ENCODE peak calls at places on chromosomes 5 and 9, in five cellular contexts. P, T, L, E and C are unnamed samples.

GRCh38 chr5:402615-403359 is 40.2 kb upstream of the EXOC3 start:
- DNase-seq in P (no peak), T (no peak), L (no peak), E (no peak), C (peak)

GRCh38 chr5:130168211-130168610 is 263.9 kb downstream of the CHSY3 start:
- DNase-seq in P (no peak), T (no peak), L (no peak), E (no peak), C (no peak)

GRCh38 chr5:4700082-4700481 is 440.0 kb upstream of the ADAMTS16 start:
- DNase-seq in P (peak), T (peak), L (peak), E (peak), C (no peak)

GRCh38 chr5:25991639-25992038 is 1046.7 kb downstream of the CDH9 start:
- DNase-seq in P (no peak), T (no peak), L (no peak), E (no peak), C (no peak)

GRCh38 chr9:129875687-129876395 is 40.6 kb downstream of the USP20 start:
- DNase-seq in P (no peak), T (no peak), L (no peak), E (no peak), C (no peak)

GRCh38 chr5:148268556-148268955 is at the start of gene SPINK13:
- DNase-seq in P (no peak), T (peak), L (no peak), E (no peak), C (no peak)

GRCh38 chr5:169814522-169814921 is 165.8 kb downstream of the INSYN2B start:
- DNase-seq in P (no peak), T (no peak), L (no peak), E (no peak), C (no peak)

GRCh38 chr9:2418619-2419018 is 203.0 kb upstream of the VLDLR start:
- DNase-seq in P (no peak), T (no peak), L (no peak), E (no peak), C (no peak)

GRCh38 chr9:133987946-133988665 is 4.0 kb downstream of the VAV2 start:
- DNase-seq in P (no peak), T (no peak), L (no peak), E (no peak), C (no peak)

GRCh38 chr5:148829734-148830133 is 3.3 kb downstream of the ADRB2 start:
- DNase-seq in P (no peak), T (no peak), L (no peak), E (no peak), C (no peak)

GRCh38 chr9:79637180-79637925 is 65.6 kb downstream of the TLE4 start:
- DNase-seq in P (no peak), T (no peak), L (no peak), E (no peak), C (no peak)

GRCh38 chr5:140868721-140869554 is at the start of gene PCDHA11:
- DNase-seq in P (peak), T (peak), L (no peak), E (no peak), C (peak)

GRCh38 chr5:148000036-148000435 is 63.7 kb upstream of the SPINK5 start:
- DNase-seq in P (no peak), T (no peak), L (no peak), E (no peak), C (no peak)

GRCh38 chr9:112234779-112235178 is 59.7 kb upstream of the SUSD1 start:
- DNase-seq in P (no peak), T (no peak), L (no peak), E (no peak), C (no peak)

GRCh38 chr9:112232233-112232632 is 57.1 kb upstream of the SUSD1 start:
- DNase-seq in P (no peak), T (no peak), L (no peak), E (no peak), C (no peak)

GRCh38 chr9:112239708-112240107 is 64.6 kb upstream of the SUSD1 start:
- DNase-seq in P (no peak), T (no peak), L (no peak), E (no peak), C (no peak)

GRCh38 chr9:112239284-112239683 is 64.2 kb upstream of the SUSD1 start:
- DNase-seq in P (no peak), T (no peak), L (no peak), E (no peak), C (no peak)

GRCh38 chr9:112233769-112234168 is 58.7 kb upstream of the SUSD1 start:
- DNase-seq in P (no peak), T (peak), L (no peak), E (no peak), C (peak)
- TF ChIP-seq GABPA in P (no peak), T (no peak), L (no peak), E (no peak), C (no peak)

DNA sequence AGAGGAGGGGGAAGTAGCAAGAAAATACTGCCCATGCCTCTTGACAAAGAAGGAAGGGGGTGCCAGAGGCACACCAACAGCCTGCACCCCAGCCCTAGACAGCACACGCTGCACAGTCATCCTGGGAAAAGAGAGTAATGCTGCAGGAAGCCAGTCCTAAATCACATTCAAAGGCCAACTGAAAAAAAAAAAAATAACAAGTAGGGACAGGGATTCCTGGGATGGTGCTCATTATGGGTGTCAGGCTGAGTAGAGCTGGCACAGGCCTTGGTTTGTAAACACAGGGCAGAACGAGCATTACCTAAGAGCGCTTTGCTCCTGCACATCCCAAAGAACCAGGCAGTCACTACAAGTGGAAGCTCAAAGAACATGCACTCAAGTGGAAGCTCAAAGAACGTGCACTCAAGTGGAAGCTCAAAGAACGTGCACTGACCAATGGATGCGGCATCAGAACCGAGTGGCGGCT is 7.8 kb downstream of the RAPGEF1 start:
- DNase-seq in P (no peak), T (peak), L (no peak), E (no peak), C (no peak)
- H3K4me3 ChIP-seq in P (no peak), T (no peak), L (no peak), E (no peak), C (no peak)

DNA sequence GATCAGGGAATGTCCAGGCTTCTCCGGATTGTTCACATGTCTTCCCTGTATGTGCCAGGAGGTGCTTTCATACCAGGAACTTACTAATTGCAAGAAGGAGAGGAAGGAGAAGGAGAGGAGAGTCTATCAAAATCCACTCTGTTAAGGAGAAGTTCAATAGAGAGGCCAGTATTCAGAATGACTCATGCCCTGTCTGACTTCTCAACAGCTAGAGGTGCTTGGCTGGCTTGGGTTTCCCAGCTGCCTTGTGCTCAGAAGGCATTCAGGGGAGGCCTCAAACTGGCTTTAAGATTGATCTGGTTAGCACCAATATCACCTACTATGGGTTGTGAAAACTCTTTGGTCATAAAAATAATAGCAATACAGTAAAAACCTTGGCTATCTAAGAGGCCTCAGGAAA is 167.9 kb upstream of the GLRA1 start:
- DNase-seq in P (no peak), T (no peak), L (no peak), E (no peak), C (no peak)
- TF ChIP-seq GABPA in P (no peak), T (no peak), L (no peak), E (no peak), C (no peak)

DNA sequence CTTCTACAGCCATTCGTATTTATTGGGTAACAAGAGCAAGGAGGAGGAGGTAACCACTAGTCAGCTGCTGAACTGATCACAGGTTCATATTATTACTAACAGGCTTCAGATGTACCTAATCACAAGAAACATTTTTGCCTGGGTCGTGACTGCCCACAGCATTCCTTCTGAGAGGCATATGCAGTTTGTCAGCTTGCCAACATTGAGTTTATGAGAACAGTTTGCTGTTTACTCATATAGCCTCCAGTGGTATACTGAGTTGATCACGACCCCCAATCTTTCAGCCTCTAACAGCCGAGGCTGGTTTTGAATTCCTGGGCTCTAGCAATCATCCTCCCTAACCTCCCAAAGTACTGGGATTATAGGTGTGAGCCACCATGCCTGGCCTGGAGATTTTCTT is 693.6 kb downstream of the TLE1 start:
- DNase-seq in P (no peak), T (no peak), L (no peak), E (no peak), C (no peak)
- H3K4me3 ChIP-seq in P (no peak), T (no peak), L (no peak), E (no peak), C (no peak)